ENCODE peak calls at places on chromosomes 11 and 22, in eight cellular contexts. A is BJ, M is spleen, W is RWPE1, P is A549, O is cardiac fibroblast, S is fibroblast of mammary gland, K is brain microvascular endothelial cell. V is an unnamed sample.

GRCh38 chr11:14972581-14973490 is 685 bp upstream of the CALCA start:
- DNase-seq in P (no peak), W (no peak), S (no peak), O (no peak), K (no peak), M (no peak), A (no peak), V (no peak)

GRCh38 chr11:22194907-22195306 is 2.0 kb downstream of the ANO5 start:
- DNase-seq in O (no peak), W (no peak), A (no peak), P (no peak), K (no peak), S (no peak), M (no peak), V (no peak)

GRCh38 chr11:114180301-114181055 is 115.7 kb upstream of the NNMT start:
- DNase-seq in K (no peak), P (peak; percentile 15), O (no peak), S (peak; percentile 48), M (no peak), A (no peak), W (no peak), V (no peak)

GRCh38 chr11:93031386-93031785 is 61.9 kb downstream of the MTNR1B start:
- DNase-seq in S (peak; percentile 71), A (no peak), P (no peak), K (peak; percentile 63), O (peak; percentile 10), M (no peak), W (peak; percentile 27), V (no peak)

GRCh38 chr11:134052395-134052987 is 16.4 kb upstream of the JAM3 start:
- DNase-seq in O (no peak), M (no peak), K (no peak), P (no peak), S (no peak), A (no peak), W (no peak), V (no peak)

GRCh38 chr11:89433278-89433677 is 57.9 kb downstream of the NOX4 start:
- DNase-seq in A (no peak), M (no peak), S (no peak), K (no peak), P (no peak), O (no peak), W (no peak), V (no peak)

GRCh38 chr11:112958670-112959069 is 2.5 kb upstream of the NCAM1 start:
- DNase-seq in K (no peak), P (peak; percentile 12), O (peak; percentile 40), W (peak; percentile 39), A (peak; percentile 34), M (no peak), S (no peak), V (no peak)

GRCh38 chr11:92702771-92703170 is 266.7 kb upstream of the MTNR1B start:
- DNase-seq in M (no peak), S (peak; percentile 70), K (peak; percentile 43), W (peak; percentile 2), A (no peak), P (no peak), O (peak; percentile 8), V (no peak)

GRCh38 chr22:41003976-41004375 is 52.8 kb downstream of the RBX1 start:
- DNase-seq in O (no peak), P (no peak), M (no peak), A (no peak), K (no peak), S (no peak), W (no peak), V (no peak)

GRCh38 chr11:122882809-122883681 is 486 bp downstream of the JHY start:
- DNase-seq in P (peak; percentile 67), A (no peak), K (peak; percentile 74), W (peak; percentile 36), S (peak; percentile 58), O (peak; percentile 84), M (peak; percentile 85), V (peak; percentile 30)

GRCh38 chr11:44989831-44990566 is 39.3 kb upstream of the TP53I11 start:
- DNase-seq in S (no peak), W (peak; percentile 57), A (no peak), M (no peak), P (no peak), K (no peak), O (peak; percentile 88), V (no peak)

GRCh38 chr11:10878408-10879214 is 20.8 kb upstream of the ZBED5 start:
- DNase-seq in S (peak; percentile 83), W (no peak), M (no peak), A (no peak), K (peak; percentile 31), P (peak; percentile 81), O (peak; percentile 88), V (no peak)

GRCh38 chr22:44729391-44730012 is 22.9 kb upstream of the ARHGAP8 start:
- DNase-seq in A (peak; percentile 24), W (no peak), K (peak; percentile 35), M (peak; percentile 88), S (peak; percentile 66), O (peak; percentile 79), P (no peak), V (no peak)

DNA sequence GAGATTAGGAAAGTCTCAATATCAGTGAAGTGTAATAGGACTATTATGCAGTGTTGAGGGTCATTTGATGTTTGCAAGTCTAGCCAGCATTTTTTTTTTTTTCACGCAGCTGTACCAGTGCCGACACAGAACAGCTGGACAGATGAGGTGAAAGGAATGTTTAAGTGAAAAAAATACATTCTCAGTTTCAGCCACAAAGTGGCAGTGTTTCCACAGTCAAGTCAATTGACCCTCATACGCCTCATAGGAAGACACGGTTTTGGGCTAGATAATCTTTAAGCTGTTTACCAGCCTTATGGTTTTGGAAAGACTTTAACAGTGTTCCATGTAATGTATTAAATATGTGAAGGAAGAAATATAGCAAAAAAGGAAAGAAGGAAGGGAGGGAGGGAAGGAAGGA is 349.9 kb upstream of the ANO3 start:
- DNase-seq in W (peak; percentile 46), K (peak; percentile 52), A (peak; percentile 16), S (peak; percentile 84), O (peak; percentile 87), P (peak; percentile 57), M (no peak), V (peak; percentile 26)
- TF ChIP-seq CTCF in W (peak; percentile 61), K (peak; percentile 62), A (peak; percentile 52), S (peak; percentile 68), O (peak; percentile 44), P (peak; percentile 69), M (peak; percentile 38), V (peak; percentile 70)

GRCh38 chr11:95972055-95972454 is 48.1 kb upstream of the MTMR2 start:
- DNase-seq in O (peak; percentile 32), W (no peak), P (no peak), S (no peak), A (no peak), M (no peak), K (no peak), V (no peak)

GRCh38 chr11:95968585-95968984 is 44.7 kb upstream of the MTMR2 start:
- DNase-seq in P (no peak), W (peak; percentile 14), S (peak; percentile 33), O (no peak), M (no peak), A (no peak), K (no peak), V (no peak)
- TF ChIP-seq CTCF in P (no peak), W (peak; percentile 15), S (peak; percentile 53), O (peak; percentile 50), M (no peak), A (peak; percentile 38), K (peak; percentile 63), V (no peak)

DNA sequence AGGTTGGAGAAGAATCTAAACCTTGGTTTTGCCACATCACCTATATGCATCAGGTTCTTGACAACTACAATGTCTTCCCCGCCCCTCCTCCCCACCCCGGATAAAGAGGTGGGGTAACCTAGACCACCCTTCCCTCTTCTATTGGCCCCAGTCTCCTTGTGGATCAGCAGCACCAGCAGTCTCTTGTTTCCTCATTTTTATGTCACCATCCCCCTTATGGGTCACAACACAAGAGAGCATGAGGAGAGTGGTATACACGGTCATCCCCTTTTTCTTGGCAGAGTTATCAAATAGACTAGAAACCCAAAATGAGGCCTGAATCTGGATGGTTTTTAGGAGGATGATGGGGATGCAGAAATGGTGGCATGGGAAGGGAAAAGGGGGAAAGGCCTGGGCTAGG is 1.2 kb downstream of the MS4A4E start:
- DNase-seq in K (no peak), O (no peak), A (no peak), M (no peak), W (no peak), P (no peak), S (no peak), V (no peak)
- TF ChIP-seq CTCF in K (no peak), O (no peak), A (no peak), M (no peak), W (no peak), P (no peak), S (no peak), V (no peak)

DNA sequence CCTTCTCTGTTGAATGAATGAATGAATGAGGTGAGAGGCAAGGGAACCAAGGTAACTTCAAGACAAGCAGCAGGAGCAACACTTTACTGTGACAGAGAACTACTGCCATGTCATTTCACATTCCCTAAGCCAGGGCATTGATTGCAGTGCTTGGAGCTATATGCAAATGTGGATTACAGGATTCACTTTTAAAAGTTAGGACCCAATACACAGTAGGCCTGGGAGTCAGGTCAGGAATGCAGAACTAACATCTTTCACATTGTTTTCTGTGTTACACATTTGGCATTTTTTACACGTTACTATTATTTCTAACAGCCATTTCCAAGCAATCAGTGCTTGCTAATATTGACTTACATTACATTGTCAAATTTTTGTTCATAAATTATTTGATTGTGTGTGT is 26.2 kb upstream of the ME3 start:
- DNase-seq in S (no peak), P (no peak), O (no peak), A (no peak), W (no peak), K (no peak), M (no peak), V (no peak)
- TF ChIP-seq CTCF in S (no peak), P (no peak), O (no peak), A (no peak), W (no peak), K (no peak), M (no peak), V (no peak)

V was measured in tibial nerve.